ENCODE peak calls at places on chromosome 3, in nine cellular contexts. K, V, S, J, R, F, B, D and X are unnamed samples.

GRCh38 chr3:189710620-189711388 is 79.6 kb downstream of the TP63 start:
- DNase-seq in S (no peak), D (peak), F (peak), V (peak), R (no peak), K (peak), J (peak), B (peak), X (peak)

GRCh38 chr3:72746412-72747411 is 101.5 kb downstream of the SHQ1 start:
- DNase-seq in D (no peak), B (no peak), J (no peak), V (peak), S (no peak), R (no peak), F (no peak), K (no peak), X (no peak)

GRCh38 chr3:139299261-139300132 is 44.3 kb upstream of the MRPS22 start:
- DNase-seq in V (peak), B (peak), J (peak), R (no peak), D (no peak), F (no peak), K (no peak), S (no peak), X (no peak)

GRCh38 chr3:10228248-10228950 is 19.9 kb upstream of the TATDN2 start:
- DNase-seq in B (peak), J (no peak), D (no peak), R (no peak), S (no peak), K (no peak), V (peak), F (no peak), X (peak)

GRCh38 chr3:124881976-124882697 is 5.0 kb downstream of the ITGB5 start:
- DNase-seq in D (no peak), J (no peak), K (no peak), F (no peak), R (no peak), S (no peak), B (no peak), V (no peak), X (no peak)

GRCh38 chr3:157460253-157460652 is 23.6 kb downstream of the PTX3 start:
- DNase-seq in D (no peak), J (peak), B (no peak), F (no peak), S (no peak), K (no peak), V (no peak), R (no peak), X (no peak)

GRCh38 chr3:133038731-133039398 is 674 bp downstream of the TMEM108 start:
- DNase-seq in B (no peak), F (peak), R (peak), K (no peak), S (no peak), D (no peak), J (no peak), V (no peak), X (no peak)

GRCh38 chr3:124860599-124860998 is 26.6 kb downstream of the ITGB5 start:
- DNase-seq in B (peak), R (no peak), D (peak), J (peak), F (peak), K (peak), V (peak), S (no peak), X (no peak)

GRCh38 chr3:63673111-63673510 is 20.6 kb downstream of the SNTN start:
- DNase-seq in R (no peak), V (no peak), F (no peak), K (no peak), S (no peak), B (no peak), D (no peak), J (no peak), X (no peak)

GRCh38 chr3:196186661-196187573 is 24.3 kb downstream of the ZDHHC19 start:
- DNase-seq in V (no peak), K (no peak), B (no peak), J (no peak), R (peak), S (no peak), D (no peak), F (no peak), X (peak)

GRCh38 chr3:169148448-169149348 is 514.8 kb downstream of the MECOM start:
- DNase-seq in K (no peak), B (peak), R (peak), S (no peak), J (no peak), D (no peak), V (peak), F (no peak), X (no peak)

GRCh38 chr3:88626426-88627120 is 476.8 kb downstream of the C3orf38 start:
- DNase-seq in B (peak), R (no peak), J (no peak), D (no peak), S (no peak), V (no peak), K (no peak), F (no peak), X (no peak)

GRCh38 chr3:180048840-180049239 is 12.1 kb upstream of the PEX5L start:
- DNase-seq in F (no peak), B (peak), J (no peak), D (no peak), S (no peak), K (no peak), V (peak), R (no peak), X (no peak)

GRCh38 chr3:52171577-52172261 is 17.5 kb upstream of the POC1A start:
- DNase-seq in J (no peak), K (no peak), F (no peak), R (no peak), D (no peak), B (no peak), S (no peak), V (peak), X (no peak)

GRCh38 chr3:97350976-97351375 is 413.6 kb upstream of the ARL6 start:
- DNase-seq in K (no peak), S (no peak), B (no peak), F (no peak), D (no peak), R (no peak), V (no peak), J (no peak), X (no peak)

GRCh38 chr3:108719178-108719577 is 38.0 kb downstream of the RETNLB start:
- DNase-seq in D (no peak), F (no peak), V (no peak), R (no peak), J (no peak), B (no peak), K (no peak), S (no peak), X (no peak)

GRCh38 chr3:4834403-4834866 is 144.8 kb upstream of the BHLHE40 start:
- DNase-seq in B (peak), S (no peak), R (no peak), J (no peak), F (no peak), D (no peak), V (no peak), K (no peak), X (peak)

GRCh38 chr3:114362815-114363214 is 69.0 kb downstream of the TIGIT start:
- DNase-seq in F (no peak), R (no peak), J (no peak), K (no peak), D (no peak), V (peak), B (no peak), S (no peak), X (no peak)

GRCh38 chr3:122255757-122256439 is 69.2 kb upstream of the CSTA start:
- DNase-seq in F (no peak), V (no peak), K (no peak), S (no peak), R (no peak), D (no peak), J (peak), B (no peak), X (no peak)

GRCh38 chr3:101384426-101384825 is 64.1 kb upstream of the IMPG2 start:
- DNase-seq in S (no peak), J (no peak), B (no peak), K (no peak), F (no peak), D (no peak), V (no peak), R (no peak), X (no peak)

GRCh38 chr3:71254251-71254650 is 329.3 kb downstream of the FOXP1 start:
- DNase-seq in B (peak), F (no peak), V (peak), K (peak), R (no peak), J (no peak), S (no peak), D (no peak), X (no peak)

GRCh38 chr3:60798456-60798855 is 452.8 kb downstream of the FHIT start:
- DNase-seq in D (no peak), S (no peak), J (no peak), K (no peak), R (no peak), F (no peak), B (no peak), V (no peak), X (no peak)

GRCh38 chr3:123576119-123576518 is 8.7 kb downstream of the HACD2 start:
- DNase-seq in R (no peak), K (no peak), V (peak), J (no peak), D (no peak), B (no peak), F (no peak), S (no peak), X (peak)

GRCh38 chr3:147937341-147937740 is 528.2 kb downstream of the ZIC1 start:
- DNase-seq in V (no peak), B (no peak), D (no peak), S (no peak), R (no peak), K (no peak), J (no peak), F (no peak), X (no peak)

GRCh38 chr3:47404955-47405790 is 24.4 kb downstream of the PTPN23 start:
- DNase-seq in K (no peak), V (peak), D (no peak), B (no peak), S (peak), F (peak), J (no peak), R (no peak), X (no peak)

GRCh38 chr3:111999924-112000835 is 1.5 kb downstream of the TAGLN3 start:
- DNase-seq in S (no peak), B (no peak), K (no peak), R (no peak), F (no peak), D (no peak), J (no peak), V (no peak), X (no peak)

GRCh38 chr3:67653425-67654098 is 850 bp downstream of the SUCLG2 start:
- DNase-seq in K (no peak), B (no peak), R (no peak), S (no peak), V (no peak), F (no peak), D (no peak), J (no peak), X (no peak)

GRCh38 chr3:32181370-32181769 is 57.1 kb upstream of the CMTM8 start:
- DNase-seq in B (no peak), D (no peak), K (no peak), R (no peak), V (no peak), F (no peak), S (no peak), J (no peak), X (no peak)

GRCh38 chr3:124829175-124829818 is 57.9 kb downstream of the ITGB5 start:
- DNase-seq in K (no peak), F (peak), R (no peak), V (no peak), S (peak), J (no peak), D (no peak), B (no peak), X (no peak)

GRCh38 chr3:119375510-119375909 is 81.3 kb downstream of the ARHGAP31 start:
- DNase-seq in R (no peak), K (no peak), B (no peak), V (no peak), D (no peak), S (no peak), J (no peak), F (no peak), X (no peak)

GRCh38 chr3:119378259-119378658 is 84.1 kb downstream of the ARHGAP31 start:
- DNase-seq in R (no peak), J (no peak), B (no peak), F (no peak), V (no peak), S (no peak), D (no peak), K (no peak), X (no peak)

GRCh38 chr3:119376758-119377157 is 82.6 kb downstream of the ARHGAP31 start:
- DNase-seq in F (no peak), S (no peak), K (no peak), J (no peak), D (no peak), V (peak), B (no peak), R (no peak), X (no peak)

GRCh38 chr3:119382134-119382533 is 81.3 kb downstream of the TMEM39A start:
- DNase-seq in V (no peak), K (no peak), F (no peak), D (no peak), R (no peak), B (peak), J (no peak), S (no peak), X (no peak)

DNA sequence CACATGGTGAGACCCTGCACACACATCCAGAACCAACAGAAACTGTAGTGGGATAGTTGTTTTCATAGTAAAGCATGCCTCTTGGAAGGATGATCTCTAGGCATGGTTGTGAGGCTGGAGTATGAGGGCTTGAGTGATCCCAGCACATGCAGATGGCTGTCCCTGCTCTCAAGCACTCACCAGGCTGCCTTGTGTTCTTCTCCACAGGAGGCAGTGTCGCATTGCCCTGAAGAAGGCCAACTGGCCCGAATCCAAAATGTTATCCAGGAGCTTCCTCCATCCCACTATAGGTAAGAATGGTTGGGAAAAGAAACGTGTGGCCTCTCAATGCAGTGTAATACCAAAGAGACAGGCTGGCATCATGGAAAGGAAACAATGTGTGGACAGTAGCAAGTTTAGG is 82.7 kb downstream of the TMEM39A start:
- DNase-seq in V (peak), J (no peak), D (no peak), F (no peak), R (no peak), K (no peak), B (peak), S (no peak), X (no peak)
- TF ChIP-seq CTCF in V (no peak), J (peak), D (no peak), F (no peak), R (no peak), K (peak), B (peak), S (no peak), X (no peak)

DNA sequence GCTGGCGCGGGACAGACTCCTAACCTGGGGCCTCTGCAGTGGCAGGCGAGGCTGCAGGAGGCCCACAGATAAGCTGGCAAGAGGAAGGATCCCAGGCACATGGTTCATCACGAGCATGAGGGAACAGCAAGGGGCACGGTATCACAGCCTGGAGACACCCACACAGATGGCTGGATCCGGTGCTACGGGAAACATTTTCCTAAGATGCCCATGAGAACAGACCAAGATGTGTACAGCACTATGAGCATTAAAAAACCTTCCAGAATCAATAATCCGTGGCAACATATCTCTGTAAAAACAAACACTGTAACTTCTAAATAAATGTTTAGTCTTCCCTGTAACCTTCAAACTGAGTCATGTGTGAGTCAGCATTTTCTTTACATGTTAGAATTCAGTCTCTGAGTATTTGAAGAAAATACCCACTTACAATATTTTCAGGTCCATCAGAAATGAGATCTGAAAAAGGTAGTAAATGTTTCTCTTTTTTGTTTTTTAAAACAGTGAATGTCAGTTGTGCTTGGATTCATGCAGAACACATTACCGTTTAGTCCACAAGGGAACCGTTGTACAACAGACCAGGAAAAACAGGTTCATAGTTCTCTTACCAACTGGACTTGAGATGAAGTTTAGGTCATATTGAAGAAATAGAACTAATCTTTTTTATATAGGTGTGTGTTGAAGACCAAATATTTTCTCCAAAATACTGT is 75.9 kb downstream of the BOC start:
- DNase-seq in K (no peak), D (no peak), V (peak), R (no peak), B (no peak), J (peak), F (no peak), S (no peak), X (no peak)
- TF ChIP-seq CTCF in K (no peak), D (no peak), V (no peak), R (no peak), B (no peak), J (no peak), F (no peak), S (no peak), X (no peak)

DNA sequence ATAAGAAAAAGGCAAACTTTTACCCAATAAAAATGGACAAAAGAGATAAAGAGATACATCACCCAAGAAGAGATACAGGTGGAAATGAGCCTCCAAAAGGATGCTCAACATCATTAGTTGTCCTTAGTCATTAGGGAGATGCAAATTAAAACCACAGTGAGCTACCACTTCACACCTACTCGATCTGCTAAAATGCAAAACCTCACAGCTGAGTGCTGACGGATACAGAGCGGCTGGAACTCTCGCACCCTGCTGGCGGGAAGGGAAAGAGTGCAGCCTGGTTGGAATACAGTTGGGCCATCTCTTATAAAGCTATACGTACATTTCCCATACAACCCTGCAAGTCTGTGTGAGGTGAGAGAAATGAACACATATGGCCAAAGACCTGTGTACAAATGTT is 78.5 kb upstream of the PRR20G start:
- DNase-seq in J (no peak), V (no peak), K (no peak), R (peak), F (no peak), S (no peak), D (no peak), B (no peak), X (no peak)
- TF ChIP-seq CTCF in J (no peak), V (no peak), K (peak), R (no peak), F (no peak), S (no peak), D (no peak), B (no peak), X (no peak)

DNA sequence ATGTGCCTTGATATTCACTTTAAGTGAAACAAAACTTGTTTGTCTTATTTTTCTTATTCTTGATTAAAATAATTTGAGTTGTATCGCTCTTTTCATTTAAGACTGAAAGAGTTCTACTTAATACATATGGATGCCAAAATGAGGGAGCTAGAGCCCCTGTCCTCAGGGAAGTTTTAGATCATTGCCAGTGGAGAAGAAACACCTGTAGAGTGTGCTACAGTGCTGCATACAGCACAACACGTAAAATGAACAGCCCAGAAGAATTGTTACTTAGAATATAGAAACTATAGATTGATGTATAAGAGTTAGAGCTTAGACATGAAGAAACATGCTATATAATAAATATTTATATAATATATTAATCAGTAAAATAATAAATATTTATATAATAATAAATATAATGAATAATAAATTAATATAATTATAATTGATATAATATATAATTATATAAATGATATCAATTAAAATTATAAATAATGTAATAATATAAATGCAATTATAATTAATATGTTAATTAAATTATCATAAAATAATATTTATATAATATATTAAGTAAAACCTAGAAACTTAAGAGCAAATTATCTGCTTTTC is 1234.7 kb downstream of the ROBO2 start:
- DNase-seq in R (no peak), S (no peak), J (no peak), B (no peak), K (no peak), V (no peak), F (no peak), D (no peak), X (no peak)
- TF ChIP-seq CTCF in R (peak), S (no peak), J (no peak), B (no peak), K (peak), V (no peak), F (no peak), D (peak), X (no peak)

GRCh38 chr3:197811343-197811742 is 20.3 kb downstream of the LRCH3 start:
- DNase-seq in V (peak), R (no peak), F (peak), S (peak), B (no peak), J (no peak), D (no peak), K (no peak), X (no peak)

GRCh38 chr3:197814372-197814771 is 23.3 kb downstream of the LRCH3 start:
- DNase-seq in K (no peak), B (no peak), D (no peak), S (no peak), R (no peak), F (no peak), V (no peak), J (no peak), X (no peak)

GRCh38 chr3:197810901-197811300 is 19.8 kb downstream of the LRCH3 start:
- DNase-seq in K (no peak), J (no peak), V (peak), R (no peak), S (no peak), B (no peak), D (no peak), F (no peak), X (no peak)

GRCh38 chr3:197807969-197808587 is 17.0 kb downstream of the LRCH3 start:
- DNase-seq in V (peak), D (no peak), S (no peak), J (no peak), R (no peak), F (no peak), B (no peak), K (no peak), X (no peak)

DNA sequence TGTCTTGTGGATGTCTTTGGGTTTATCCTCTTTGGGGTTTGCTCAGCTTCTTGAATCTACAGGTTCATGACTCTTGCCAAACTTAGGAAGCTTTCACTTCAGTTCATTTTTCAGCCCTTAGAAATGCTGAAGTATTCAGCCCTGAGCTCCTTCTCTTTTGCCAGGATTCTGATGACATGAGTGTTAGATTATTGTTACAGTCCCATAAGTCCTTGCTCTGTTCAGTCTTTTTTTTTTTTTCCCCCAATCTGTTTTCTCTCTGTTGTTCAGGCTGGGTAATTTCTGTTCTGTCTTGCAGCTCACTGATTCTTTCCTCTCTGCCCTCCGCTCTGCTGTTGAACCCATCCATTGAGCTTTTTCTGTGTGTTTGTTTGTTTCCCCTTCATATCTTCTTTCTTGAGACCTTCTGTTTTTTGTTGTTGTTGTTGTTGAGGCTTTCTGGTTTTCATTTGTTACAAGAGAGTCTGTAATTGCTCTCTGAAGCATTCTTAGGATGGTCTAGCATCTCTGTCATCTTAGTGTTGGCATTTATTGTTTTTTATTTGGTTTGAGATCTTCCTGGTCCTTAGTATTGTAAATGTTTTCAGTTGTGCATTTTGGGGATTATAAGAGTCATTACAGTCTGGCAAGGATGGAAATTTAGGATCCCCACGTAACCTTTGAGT is 18.4 kb downstream of the LRCH3 start:
- DNase-seq in K (no peak), D (no peak), V (peak), B (no peak), S (no peak), F (no peak), J (no peak), R (no peak), X (no peak)
- TF ChIP-seq CTCF in K (no peak), D (no peak), V (no peak), B (no peak), S (no peak), F (no peak), J (no peak), R (no peak), X (no peak)